ENCODE peak calls at places on chromosomes 7 and 10, in nine cellular contexts. One of them, this sample, is unnamed.
A peak's percentile ranks its signal among the peaks of the same experiment; 100 is the strongest.

GRCh38 chr10:79243211-79244067 is 103.8 kb upstream of the PPIF start:
- DNase-seq in fibroblast of the aortic adventitia: no peak
- DNase-seq in HFF-Myc: no peak
- DNase-seq in cardiac muscle cell: peak; percentile 77
- DNase-seq in epithelial cell of esophagus: peak; percentile 58
- DNase-seq in AG04450: no peak
- DNase-seq in esophagus squamous epithelium: no peak
- DNase-seq in GM12865: peak; percentile 89
- DNase-seq in HCT116: no peak
- DNase-seq in this sample: no peak

GRCh38 chr7:113125728-113126127 is 7.4 kb upstream of the SMIM30 start:
- DNase-seq in cardiac muscle cell: no peak
- DNase-seq in GM12865: no peak
- DNase-seq in esophagus squamous epithelium: no peak
- DNase-seq in HCT116: no peak
- DNase-seq in epithelial cell of esophagus: no peak
- DNase-seq in AG04450: no peak
- DNase-seq in fibroblast of the aortic adventitia: no peak
- DNase-seq in HFF-Myc: no peak
- DNase-seq in this sample: no peak

GRCh38 chr7:4724648-4725013 is 42.5 kb downstream of the FOXK1 start:
- DNase-seq in AG04450: no peak
- DNase-seq in cardiac muscle cell: no peak
- DNase-seq in epithelial cell of esophagus: no peak
- DNase-seq in esophagus squamous epithelium: no peak
- DNase-seq in fibroblast of the aortic adventitia: peak; percentile 39
- DNase-seq in HCT116: no peak
- DNase-seq in HFF-Myc: no peak
- DNase-seq in GM12865: peak; percentile 38
- DNase-seq in this sample: no peak

GRCh38 chr7:47586925-47587324 is 5.0 kb upstream of the TNS3 start:
- DNase-seq in epithelial cell of esophagus: no peak
- DNase-seq in cardiac muscle cell: no peak
- DNase-seq in HFF-Myc: no peak
- DNase-seq in GM12865: no peak
- DNase-seq in fibroblast of the aortic adventitia: no peak
- DNase-seq in HCT116: no peak
- DNase-seq in esophagus squamous epithelium: no peak
- DNase-seq in AG04450: no peak
- DNase-seq in this sample: no peak

GRCh38 chr7:73717991-73718405 is 1.5 kb downstream of the STX1A start:
- DNase-seq in GM12865: peak; percentile 57
- DNase-seq in cardiac muscle cell: no peak
- DNase-seq in epithelial cell of esophagus: peak; percentile 93
- DNase-seq in AG04450: no peak
- DNase-seq in HFF-Myc: peak; percentile 53
- DNase-seq in HCT116: peak; percentile 73
- DNase-seq in fibroblast of the aortic adventitia: peak; percentile 67
- DNase-seq in esophagus squamous epithelium: no peak
- DNase-seq in this sample: no peak

GRCh38 chr7:130996205-130996840 is 262.3 kb upstream of the KLF14 start:
- DNase-seq in epithelial cell of esophagus: no peak
- DNase-seq in AG04450: no peak
- DNase-seq in HFF-Myc: no peak
- DNase-seq in cardiac muscle cell: no peak
- DNase-seq in GM12865: no peak
- DNase-seq in esophagus squamous epithelium: no peak
- DNase-seq in HCT116: no peak
- DNase-seq in fibroblast of the aortic adventitia: no peak
- DNase-seq in this sample: no peak

GRCh38 chr10:21317902-21318301 is 207.6 kb downstream of the SKIDA1 start:
- DNase-seq in epithelial cell of esophagus: no peak
- DNase-seq in HCT116: no peak
- DNase-seq in esophagus squamous epithelium: no peak
- DNase-seq in HFF-Myc: peak; percentile 72
- DNase-seq in fibroblast of the aortic adventitia: peak; percentile 53
- DNase-seq in AG04450: peak; percentile 85
- DNase-seq in GM12865: no peak
- DNase-seq in cardiac muscle cell: no peak
- DNase-seq in this sample: no peak

GRCh38 chr10:104080762-104081161 is 4.9 kb downstream of the COL17A1 start:
- DNase-seq in esophagus squamous epithelium: no peak
- DNase-seq in HFF-Myc: no peak
- DNase-seq in GM12865: peak; percentile 59
- DNase-seq in AG04450: no peak
- DNase-seq in epithelial cell of esophagus: peak; percentile 62
- DNase-seq in fibroblast of the aortic adventitia: peak; percentile 30
- DNase-seq in cardiac muscle cell: peak; percentile 25
- DNase-seq in HCT116: peak; percentile 59
- DNase-seq in this sample: no peak

GRCh38 chr7:105723582-105723981 is 142.3 kb upstream of the EFCAB10 start:
- DNase-seq in fibroblast of the aortic adventitia: no peak
- DNase-seq in HCT116: no peak
- DNase-seq in cardiac muscle cell: no peak
- DNase-seq in AG04450: no peak
- DNase-seq in HFF-Myc: no peak
- DNase-seq in GM12865: no peak
- DNase-seq in esophagus squamous epithelium: no peak
- DNase-seq in epithelial cell of esophagus: no peak
- DNase-seq in this sample: no peak

GRCh38 chr10:62627985-62628384 is 176.5 kb upstream of the ADO start:
- DNase-seq in epithelial cell of esophagus: no peak
- DNase-seq in GM12865: no peak
- DNase-seq in HCT116: no peak
- DNase-seq in AG04450: no peak
- DNase-seq in esophagus squamous epithelium: no peak
- DNase-seq in cardiac muscle cell: no peak
- DNase-seq in HFF-Myc: no peak
- DNase-seq in fibroblast of the aortic adventitia: no peak
- DNase-seq in this sample: no peak

GRCh38 chr10:101567165-101568006 is 20.7 kb downstream of the POLL start:
- DNase-seq in GM12865: no peak
- DNase-seq in AG04450: no peak
- DNase-seq in cardiac muscle cell: no peak
- DNase-seq in HCT116: no peak
- DNase-seq in fibroblast of the aortic adventitia: no peak
- DNase-seq in HFF-Myc: no peak
- DNase-seq in esophagus squamous epithelium: no peak
- DNase-seq in epithelial cell of esophagus: peak; percentile 32
- DNase-seq in this sample: no peak

GRCh38 chr10:86023931-86024554 is 342.6 kb downstream of the GRID1 start:
- DNase-seq in AG04450: no peak
- DNase-seq in GM12865: no peak
- DNase-seq in HCT116: no peak
- DNase-seq in fibroblast of the aortic adventitia: no peak
- DNase-seq in esophagus squamous epithelium: no peak
- DNase-seq in HFF-Myc: no peak
- DNase-seq in epithelial cell of esophagus: no peak
- DNase-seq in cardiac muscle cell: peak; percentile 87
- DNase-seq in this sample: no peak

GRCh38 chr7:135095450-135095849 is 52.4 kb upstream of the TMEM140 start:
- DNase-seq in cardiac muscle cell: no peak
- DNase-seq in fibroblast of the aortic adventitia: no peak
- DNase-seq in HCT116: no peak
- DNase-seq in esophagus squamous epithelium: no peak
- DNase-seq in GM12865: no peak
- DNase-seq in HFF-Myc: no peak
- DNase-seq in epithelial cell of esophagus: no peak
- DNase-seq in AG04450: no peak
- DNase-seq in this sample: no peak

GRCh38 chr7:28483868-28484267 is 71.5 kb downstream of the CREB5 start:
- DNase-seq in HCT116: no peak
- DNase-seq in GM12865: no peak
- DNase-seq in esophagus squamous epithelium: no peak
- DNase-seq in cardiac muscle cell: no peak
- DNase-seq in epithelial cell of esophagus: peak; percentile 34
- DNase-seq in fibroblast of the aortic adventitia: no peak
- DNase-seq in AG04450: no peak
- DNase-seq in HFF-Myc: peak; percentile 24
- DNase-seq in this sample: no peak

GRCh38 chr7:96359876-96360275 is 38.0 kb upstream of the SLC25A13 start:
- DNase-seq in GM12865: no peak
- DNase-seq in HFF-Myc: no peak
- DNase-seq in cardiac muscle cell: no peak
- DNase-seq in HCT116: no peak
- DNase-seq in esophagus squamous epithelium: no peak
- DNase-seq in AG04450: no peak
- DNase-seq in epithelial cell of esophagus: no peak
- DNase-seq in fibroblast of the aortic adventitia: no peak
- DNase-seq in this sample: no peak
- H3K4me3 ChIP-seq in GM12865: no peak overlapping the region
- H3K4me3 ChIP-seq in HFF-Myc: no peak overlapping the region
- H3K4me3 ChIP-seq in cardiac muscle cell: no peak overlapping the region
- H3K4me3 ChIP-seq in HCT116: no peak overlapping the region
- H3K4me3 ChIP-seq in esophagus squamous epithelium: no peak overlapping the region
- H3K4me3 ChIP-seq in AG04450: no peak overlapping the region
- H3K4me3 ChIP-seq in epithelial cell of esophagus: no peak overlapping the region
- H3K4me3 ChIP-seq in fibroblast of the aortic adventitia: no peak overlapping the region
- H3K4me3 ChIP-seq in this sample: no peak overlapping the region

DNA sequence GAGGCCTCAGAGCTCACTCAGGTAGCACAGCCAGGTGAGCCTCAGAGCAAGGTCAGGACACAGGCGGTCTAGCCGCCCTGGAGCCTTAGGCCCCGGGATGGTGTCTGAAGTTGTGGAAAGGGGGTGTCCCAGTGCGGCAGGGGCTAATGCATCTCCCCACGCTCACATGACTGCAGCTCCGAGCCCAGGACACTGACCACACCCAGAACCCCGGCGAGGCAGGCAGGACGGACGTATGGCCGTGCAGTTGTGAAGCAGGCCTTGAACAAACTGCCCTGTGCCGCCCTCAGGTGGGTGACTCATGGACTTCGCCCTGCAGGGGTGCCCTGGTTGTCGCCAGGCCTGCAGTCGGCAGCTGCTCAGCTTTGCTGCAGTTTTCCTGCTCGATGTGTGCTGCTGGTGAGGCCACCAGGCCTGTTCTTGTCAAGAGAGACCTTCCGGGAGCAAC is 5.0 kb upstream of the PRKAR1B start:
- DNase-seq in GM12865: peak; percentile 17
- DNase-seq in cardiac muscle cell: peak; percentile 45
- DNase-seq in esophagus squamous epithelium: no peak
- DNase-seq in AG04450: no peak
- DNase-seq in HCT116: peak; percentile 24
- DNase-seq in fibroblast of the aortic adventitia: no peak
- DNase-seq in HFF-Myc: no peak
- DNase-seq in epithelial cell of esophagus: peak; percentile 55
- DNase-seq in this sample: no peak
- TF ChIP-seq CTCF in GM12865: peak; percentile 16
- TF ChIP-seq CTCF in cardiac muscle cell: no peak
- TF ChIP-seq CTCF in esophagus squamous epithelium: peak; percentile 7
- TF ChIP-seq CTCF in AG04450: no peak
- TF ChIP-seq CTCF in HCT116: no peak
- TF ChIP-seq CTCF in fibroblast of the aortic adventitia: no peak
- TF ChIP-seq CTCF in HFF-Myc: no peak
- TF ChIP-seq CTCF in epithelial cell of esophagus: peak; percentile 25
- TF ChIP-seq CTCF in this sample: peak; percentile 46

DNA sequence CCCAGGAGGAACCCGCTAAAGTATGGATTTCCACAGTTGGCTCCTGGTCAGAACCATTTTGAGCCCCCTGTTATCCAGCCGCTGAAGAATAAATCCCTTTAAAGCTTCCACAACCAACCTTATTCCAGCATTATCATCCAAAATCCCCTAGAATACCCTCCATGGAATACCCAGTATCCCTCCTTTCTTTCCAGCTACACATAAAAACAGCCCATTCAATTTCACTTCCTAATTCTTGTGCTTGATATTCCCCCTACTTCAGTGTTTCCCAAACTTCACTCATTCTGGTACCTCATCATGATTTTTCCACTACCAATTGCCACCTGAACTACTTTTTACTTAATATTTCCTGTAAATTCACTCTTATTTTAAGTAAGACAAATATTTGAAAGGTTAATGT is 3.1 kb downstream of the MACC1 start:
- DNase-seq in HFF-Myc: no peak
- DNase-seq in epithelial cell of esophagus: no peak
- DNase-seq in fibroblast of the aortic adventitia: no peak
- DNase-seq in GM12865: no peak
- DNase-seq in HCT116: no peak
- DNase-seq in cardiac muscle cell: no peak
- DNase-seq in AG04450: no peak
- DNase-seq in esophagus squamous epithelium: no peak
- DNase-seq in this sample: no peak
- H3K4me3 ChIP-seq in HFF-Myc: no peak overlapping the region
- H3K4me3 ChIP-seq in epithelial cell of esophagus: no peak overlapping the region
- H3K4me3 ChIP-seq in fibroblast of the aortic adventitia: no peak overlapping the region
- H3K4me3 ChIP-seq in GM12865: peak overlapping the region; percentile 73
- H3K4me3 ChIP-seq in HCT116: no peak overlapping the region
- H3K4me3 ChIP-seq in cardiac muscle cell: no peak overlapping the region
- H3K4me3 ChIP-seq in AG04450: no peak overlapping the region
- H3K4me3 ChIP-seq in esophagus squamous epithelium: no peak overlapping the region
- H3K4me3 ChIP-seq in this sample: no peak overlapping the region

GRCh38 chr7:133052826-133053225 is 29.1 kb downstream of the CHCHD3 start:
- DNase-seq in fibroblast of the aortic adventitia: peak; percentile 70
- DNase-seq in esophagus squamous epithelium: no peak
- DNase-seq in HFF-Myc: no peak
- DNase-seq in AG04450: no peak
- DNase-seq in GM12865: no peak
- DNase-seq in HCT116: no peak
- DNase-seq in cardiac muscle cell: no peak
- DNase-seq in epithelial cell of esophagus: no peak
- DNase-seq in this sample: no peak

GRCh38 chr7:133050200-133050995 is 31.5 kb downstream of the CHCHD3 start:
- DNase-seq in fibroblast of the aortic adventitia: no peak
- DNase-seq in HCT116: no peak
- DNase-seq in GM12865: no peak
- DNase-seq in HFF-Myc: no peak
- DNase-seq in epithelial cell of esophagus: no peak
- DNase-seq in cardiac muscle cell: no peak
- DNase-seq in AG04450: no peak
- DNase-seq in esophagus squamous epithelium: no peak
- DNase-seq in this sample: no peak

GRCh38 chr7:133052357-133052756 is 29.5 kb downstream of the CHCHD3 start:
- DNase-seq in AG04450: no peak
- DNase-seq in esophagus squamous epithelium: no peak
- DNase-seq in fibroblast of the aortic adventitia: no peak
- DNase-seq in HCT116: no peak
- DNase-seq in cardiac muscle cell: no peak
- DNase-seq in HFF-Myc: no peak
- DNase-seq in epithelial cell of esophagus: peak; percentile 9
- DNase-seq in GM12865: no peak
- DNase-seq in this sample: no peak

GRCh38 chr7:133051719-133052118 is 30.2 kb downstream of the CHCHD3 start:
- DNase-seq in GM12865: no peak
- DNase-seq in cardiac muscle cell: no peak
- DNase-seq in HCT116: no peak
- DNase-seq in fibroblast of the aortic adventitia: no peak
- DNase-seq in HFF-Myc: no peak
- DNase-seq in esophagus squamous epithelium: no peak
- DNase-seq in epithelial cell of esophagus: no peak
- DNase-seq in AG04450: no peak
- DNase-seq in this sample: no peak

DNA sequence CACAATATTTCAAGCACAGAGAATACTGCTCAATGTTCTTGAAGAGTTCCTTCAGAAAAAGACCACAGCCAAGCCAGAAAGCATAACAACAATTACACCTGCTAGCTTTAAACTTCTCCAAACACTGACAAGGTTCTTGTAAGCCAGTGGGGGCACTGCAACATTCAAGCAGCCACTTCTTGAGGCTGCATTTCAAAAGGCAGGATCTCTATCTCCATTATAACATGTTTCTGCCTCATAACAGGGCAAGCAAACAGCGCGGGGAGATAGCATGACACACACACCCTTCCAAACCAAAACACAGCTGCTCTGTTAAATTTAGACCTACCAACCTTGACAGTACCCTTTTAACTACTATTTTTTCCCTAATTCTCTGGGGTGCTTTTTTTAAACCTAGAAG is 30.8 kb downstream of the CHCHD3 start:
- DNase-seq in esophagus squamous epithelium: no peak
- DNase-seq in HFF-Myc: no peak
- DNase-seq in HCT116: no peak
- DNase-seq in epithelial cell of esophagus: no peak
- DNase-seq in GM12865: peak; percentile 12
- DNase-seq in fibroblast of the aortic adventitia: peak; percentile 73
- DNase-seq in cardiac muscle cell: peak; percentile 58
- DNase-seq in AG04450: peak; percentile 42
- DNase-seq in this sample: no peak
- TF ChIP-seq CTCF in esophagus squamous epithelium: no peak
- TF ChIP-seq CTCF in HFF-Myc: no peak
- TF ChIP-seq CTCF in HCT116: peak; percentile 27
- TF ChIP-seq CTCF in epithelial cell of esophagus: no peak
- TF ChIP-seq CTCF in GM12865: peak; percentile 5
- TF ChIP-seq CTCF in fibroblast of the aortic adventitia: peak; percentile 56
- TF ChIP-seq CTCF in cardiac muscle cell: peak; percentile 27
- TF ChIP-seq CTCF in AG04450: peak; percentile 55
- TF ChIP-seq CTCF in this sample: peak; percentile 45

This sample was measured in retinal pigment epithelial cell.